ENCODE peak calls at places on chromosome 9, in four cellular contexts. C, E, B and Q are unnamed samples.

GRCh38 chr9:79195904-79196303 is 375.9 kb upstream of the TLE4 start:
- DNase-seq in B (no peak), C (no peak), E (no peak), Q (no peak)

GRCh38 chr9:70324963-70325362 is 66.2 kb downstream of the SMC5 start:
- DNase-seq in E (no peak), B (no peak), C (no peak), Q (no peak)

GRCh38 chr9:85013703-85014102 is 344.2 kb downstream of the NTRK2 start:
- DNase-seq in C (no peak), B (no peak), E (no peak), Q (no peak)

GRCh38 chr9:2026598-2026997 is 11.5 kb downstream of the SMARCA2 start:
- DNase-seq in E (no peak), C (no peak), B (no peak), Q (no peak)

GRCh38 chr9:90642570-90643539 is at the start of gene DIRAS2:
- DNase-seq in B (no peak), C (no peak), E (no peak), Q (no peak)

GRCh38 chr9:127562841-127563523 is 49.1 kb upstream of the STXBP1 start:
- DNase-seq in B (no peak), E (no peak), C (no peak), Q (no peak)

GRCh38 chr9:131608469-131609115 is 63.3 kb downstream of the PRRT1B start:
- DNase-seq in B (no peak), C (no peak), E (no peak), Q (no peak)

GRCh38 chr9:119365291-119366027 is 3.8 kb downstream of the BRINP1 start:
- DNase-seq in B (no peak), C (peak), E (peak), Q (no peak)

GRCh38 chr9:6413365-6414263 is 615 bp downstream of the UHRF2 start:
- DNase-seq in C (peak), B (no peak), E (peak), Q (no peak)

GRCh38 chr9:124355941-124356744 is 59.1 kb downstream of the PSMB7 start:
- DNase-seq in E (no peak), C (no peak), B (no peak), Q (no peak)

GRCh38 chr9:15304620-15305019 is 2.4 kb downstream of the TTC39B start:
- DNase-seq in E (no peak), B (no peak), C (no peak), Q (no peak)

GRCh38 chr9:83056911-83057310 is 6.0 kb downstream of the RASEF start:
- DNase-seq in E (no peak), B (no peak), C (no peak), Q (no peak)

GRCh38 chr9:37156781-37157356 is 36.5 kb downstream of the ZCCHC7 start:
- DNase-seq in B (no peak), E (no peak), C (no peak), Q (no peak)

GRCh38 chr9:75798484-75798883 is 92.0 kb upstream of the PCSK5 start:
- DNase-seq in C (no peak), E (no peak), B (no peak), Q (no peak)

GRCh38 chr9:83451308-83451707 is 86.9 kb downstream of the FRMD3 start:
- DNase-seq in C (no peak), E (no peak), B (no peak), Q (no peak)

GRCh38 chr9:4866239-4866969 is 73.7 kb downstream of the RCL1 start:
- DNase-seq in B (no peak), E (no peak), C (no peak), Q (no peak)

GRCh38 chr9:26081847-26082246 is 403.6 kb upstream of the TUSC1 start:
- DNase-seq in E (no peak), B (no peak), C (no peak), Q (no peak)

GRCh38 chr9:33222031-33222430 is 17.9 kb upstream of the SPINK4 start:
- DNase-seq in B (no peak), E (no peak), C (no peak), Q (no peak)

GRCh38 chr9:111957856-111958631 is 61.4 kb downstream of the UGCG start:
- DNase-seq in C (no peak), B (no peak), E (no peak), Q (no peak)

GRCh38 chr9:97794666-97795065 is 58.4 kb upstream of the FOXE1 start:
- DNase-seq in C (no peak), B (no peak), E (no peak), Q (no peak)

GRCh38 chr9:20553750-20554149 is 68.5 kb downstream of the MLLT3 start:
- DNase-seq in C (no peak), E (no peak), B (no peak), Q (no peak)

GRCh38 chr9:73034962-73035361 is 82.1 kb upstream of the ALDH1A1 start:
- DNase-seq in E (no peak), C (no peak), B (no peak), Q (no peak)

GRCh38 chr9:92455217-92455616 is 27.1 kb downstream of the ASPN start:
- DNase-seq in C (peak), E (no peak), B (no peak), Q (no peak)

GRCh38 chr9:21097817-21098216 is 20.1 kb upstream of the IFNB1 start:
- DNase-seq in E (no peak), B (no peak), C (no peak), Q (no peak)

GRCh38 chr9:116450378-116451139 is 236.5 kb upstream of the TRIM32 start:
- DNase-seq in C (no peak), E (no peak), B (peak), Q (peak)

GRCh38 chr9:129174724-129175514 is 3.1 kb downstream of the IER5L start:
- DNase-seq in E (peak), B (no peak), C (peak), Q (no peak)

GRCh38 chr9:32502459-32502858 is 23.5 kb downstream of the RIGI start:
- DNase-seq in B (no peak), C (no peak), E (no peak), Q (no peak)

GRCh38 chr9:95462419-95463121 is 54.2 kb downstream of the PTCH1 start:
- DNase-seq in C (peak), B (peak), E (peak), Q (peak)

GRCh38 chr9:119092125-119092524 is 277.1 kb downstream of the BRINP1 start:
- DNase-seq in E (no peak), C (no peak), B (no peak), Q (no peak)

GRCh38 chr9:18393340-18394130 is 80.4 kb upstream of the ADAMTSL1 start:
- DNase-seq in C (no peak), B (no peak), E (no peak), Q (no peak)

GRCh38 chr9:70639853-70640814 is 225.7 kb upstream of the KLF9 start:
- DNase-seq in E (peak), B (no peak), C (peak), Q (no peak)

GRCh38 chr9:119234636-119235035 is 134.6 kb downstream of the BRINP1 start:
- DNase-seq in E (no peak), C (no peak), B (no peak), Q (no peak)

GRCh38 chr9:128972956-128973355 is 25.5 kb downstream of the NUP188 start:
- DNase-seq in C (no peak), E (no peak), B (no peak), Q (no peak)

GRCh38 chr9:97857603-97858392 is 4.8 kb downstream of the FOXE1 start:
- DNase-seq in B (no peak), C (no peak), E (peak), Q (no peak)

GRCh38 chr9:91803143-91803940 is 146.7 kb downstream of the ROR2 start:
- DNase-seq in C (no peak), B (no peak), E (no peak), Q (no peak)

GRCh38 chr9:133202145-133202513 is 6.9 kb downstream of the OBP2B start:
- DNase-seq in C (no peak), B (no peak), E (no peak), Q (no peak)

GRCh38 chr9:125343518-125344284 is 82.1 kb downstream of the GAPVD1 start:
- DNase-seq in B (no peak), E (no peak), C (no peak), Q (no peak)

GRCh38 chr9:112041536-112042243 is 133.4 kb downstream of the SUSD1 start:
- DNase-seq in C (no peak), B (no peak), E (no peak), Q (no peak)

GRCh38 chr9:113349434-113350337 is at the start of gene BSPRY:
- DNase-seq in C (no peak), B (no peak), E (no peak), Q (peak)

GRCh38 chr9:114953016-114953415 is 22.6 kb upstream of the TNFSF8 start:
- DNase-seq in E (no peak), B (no peak), C (no peak), Q (no peak)
- TF ChIP-seq POLR2AphosphoS5 in E (no peak), B (no peak), C (no peak), Q (no peak)

GRCh38 chr9:34746526-34746925 is 36.6 kb upstream of the CCL21 start:
- DNase-seq in C (no peak), E (no peak), B (no peak), Q (no peak)
- TF ChIP-seq SPI1 in C (no peak), E (no peak), B (no peak), Q (no peak)

DNA sequence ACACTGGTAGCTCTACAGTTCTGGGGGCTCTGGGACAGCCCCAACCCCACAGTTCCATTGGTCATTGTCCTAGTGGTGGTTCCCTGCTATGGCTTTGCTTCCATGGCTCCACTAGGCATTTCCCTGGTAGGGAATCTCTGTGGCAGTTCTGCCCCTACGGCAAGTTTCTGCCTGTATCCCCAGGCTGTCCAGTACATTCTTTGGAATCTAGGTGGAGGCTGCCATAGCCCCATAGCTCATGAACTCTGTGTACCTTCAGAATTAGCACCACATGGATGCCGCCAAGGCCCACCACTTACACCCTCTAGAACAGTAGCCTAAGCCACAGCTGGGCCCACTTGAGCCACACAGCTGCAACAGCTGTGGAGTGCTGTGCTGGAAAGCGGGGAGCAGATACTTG is 3.3 kb upstream of the GOLM1 start:
- DNase-seq in B (no peak), C (no peak), E (no peak), Q (no peak)
- TF ChIP-seq POLR2AphosphoS5 in B (no peak), C (no peak), E (no peak), Q (no peak)

GRCh38 chr9:121207371-121207940 is 5.8 kb upstream of the RAB14 start:
- DNase-seq in C (no peak), E (no peak), B (peak), Q (no peak)
- TF ChIP-seq SPI1 in C (no peak), E (no peak), B (peak), Q (peak)

GRCh38 chr9:136886610-136887597 is 588 bp downstream of the TRAF2 start:
- DNase-seq in C (peak), E (peak), B (no peak), Q (peak)
- TF ChIP-seq POLR2AphosphoS5 in C (no peak), E (no peak), B (peak), Q (no peak)

DNA sequence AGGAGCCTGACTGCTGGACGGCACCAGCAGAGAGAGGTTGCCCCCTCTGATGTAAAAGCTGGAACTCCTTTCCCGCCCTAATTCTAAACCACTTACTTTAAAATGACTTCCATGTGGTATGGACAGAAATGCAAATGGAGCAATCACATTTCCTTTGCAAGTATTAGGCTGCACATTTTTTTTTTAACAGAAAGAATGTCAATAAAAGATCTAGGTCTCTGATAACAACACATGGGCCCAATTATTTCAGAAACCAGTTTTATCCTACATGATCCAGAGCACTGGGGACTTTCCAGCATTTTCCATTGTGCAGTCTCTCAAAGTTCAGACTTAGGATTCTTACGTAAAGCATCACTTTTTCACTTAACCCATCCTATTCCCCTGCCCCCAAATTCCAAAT is 203.7 kb downstream of the NXNL2 start:
- DNase-seq in B (no peak), C (no peak), E (no peak), Q (no peak)
- TF ChIP-seq SPI1 in B (no peak), C (no peak), E (no peak), Q (no peak)

DNA sequence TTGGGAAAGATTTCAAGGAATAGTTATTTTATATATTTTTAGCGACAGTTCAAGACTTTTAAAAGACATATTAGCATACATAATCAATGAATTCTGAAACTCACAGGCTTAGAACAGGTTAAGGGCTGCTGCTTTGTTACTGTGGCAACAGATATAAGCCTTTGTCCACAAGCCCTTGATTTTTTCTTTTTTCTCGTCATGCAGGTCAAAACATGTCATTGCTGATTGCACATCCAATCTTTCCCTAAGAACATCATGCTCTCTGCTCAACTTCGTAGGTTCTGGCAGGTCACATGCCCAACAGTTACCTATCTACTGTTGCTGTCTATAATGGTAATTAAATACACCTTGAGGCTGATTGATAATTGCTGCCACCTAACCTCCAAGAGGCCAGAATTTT is 172.5 kb upstream of the PTPRD start:
- DNase-seq in E (no peak), B (no peak), C (no peak), Q (no peak)
- TF ChIP-seq POLR2AphosphoS5 in E (no peak), B (no peak), C (no peak), Q (no peak)